ENCODE peak calls at places on chromosomes 3 and 15, in eight cellular contexts. One of them, this sample, is unnamed.
A peak's percentile ranks its signal among the peaks of the same experiment; 100 is the strongest.

GRCh38 chr3:176579741-176580185 is 617.5 kb downstream of the TBL1XR1 start:
- DNase-seq in left lung: no peak
- DNase-seq in IMR-90: peak; percentile 10
- DNase-seq in upper lobe of left lung: no peak
- DNase-seq in uterus: no peak
- DNase-seq in right lobe of liver: no peak
- DNase-seq in heart right ventricle: no peak
- DNase-seq in tibial nerve: no peak
- DNase-seq in this sample: no peak

GRCh38 chr3:189038773-189039720 is 132.7 kb upstream of the TPRG1 start:
- DNase-seq in left lung: no peak
- DNase-seq in IMR-90: no peak
- DNase-seq in upper lobe of left lung: no peak
- DNase-seq in uterus: no peak
- DNase-seq in right lobe of liver: no peak
- DNase-seq in heart right ventricle: no peak
- DNase-seq in tibial nerve: no peak
- DNase-seq in this sample: no peak

GRCh38 chr15:31332020-31332680 is 5.5 kb downstream of the KLF13 start:
- DNase-seq in left lung: no peak
- DNase-seq in IMR-90: no peak
- DNase-seq in upper lobe of left lung: no peak
- DNase-seq in uterus: no peak
- DNase-seq in right lobe of liver: no peak
- DNase-seq in heart right ventricle: no peak
- DNase-seq in tibial nerve: no peak
- DNase-seq in this sample: no peak

GRCh38 chr15:72813345-72814004 is 29.9 kb upstream of the ADPGK start:
- DNase-seq in left lung: peak; percentile 42
- DNase-seq in IMR-90: no peak
- DNase-seq in upper lobe of left lung: no peak
- DNase-seq in uterus: no peak
- DNase-seq in right lobe of liver: no peak
- DNase-seq in heart right ventricle: no peak
- DNase-seq in tibial nerve: no peak
- DNase-seq in this sample: no peak

GRCh38 chr3:108486910-108487309 is 23.5 kb downstream of the MYH15 start:
- DNase-seq in left lung: no peak
- DNase-seq in IMR-90: peak; percentile 71
- DNase-seq in upper lobe of left lung: no peak
- DNase-seq in uterus: no peak
- DNase-seq in right lobe of liver: no peak
- DNase-seq in heart right ventricle: peak; percentile 32
- DNase-seq in tibial nerve: no peak
- DNase-seq in this sample: no peak

GRCh38 chr15:74197176-74197965 is 5.2 kb downstream of the STRA6 start:
- DNase-seq in left lung: peak; percentile 71
- DNase-seq in IMR-90: no peak
- DNase-seq in upper lobe of left lung: no peak
- DNase-seq in uterus: no peak
- DNase-seq in right lobe of liver: no peak
- DNase-seq in heart right ventricle: no peak
- DNase-seq in tibial nerve: no peak
- DNase-seq in this sample: no peak

GRCh38 chr3:10697918-10698317 is 118.1 kb upstream of the SLC6A11 start:
- DNase-seq in left lung: no peak
- DNase-seq in IMR-90: no peak
- DNase-seq in upper lobe of left lung: no peak
- DNase-seq in uterus: no peak
- DNase-seq in right lobe of liver: no peak
- DNase-seq in heart right ventricle: no peak
- DNase-seq in tibial nerve: no peak
- DNase-seq in this sample: no peak

GRCh38 chr15:91196768-91197167 is 96.7 kb downstream of the SV2B start:
- DNase-seq in left lung: no peak
- DNase-seq in IMR-90: no peak
- DNase-seq in upper lobe of left lung: no peak
- DNase-seq in uterus: no peak
- DNase-seq in right lobe of liver: no peak
- DNase-seq in heart right ventricle: no peak
- DNase-seq in tibial nerve: no peak
- DNase-seq in this sample: no peak

GRCh38 chr3:35832140-35832571 is 192.8 kb downstream of the ARPP21 start:
- DNase-seq in left lung: no peak
- DNase-seq in IMR-90: no peak
- DNase-seq in upper lobe of left lung: no peak
- DNase-seq in uterus: no peak
- DNase-seq in right lobe of liver: no peak
- DNase-seq in heart right ventricle: no peak
- DNase-seq in tibial nerve: no peak
- DNase-seq in this sample: no peak

GRCh38 chr15:68252925-68253534 is 23.5 kb upstream of the CLN6 start:
- DNase-seq in left lung: no peak
- DNase-seq in IMR-90: peak; percentile 85
- DNase-seq in upper lobe of left lung: peak; percentile 30
- DNase-seq in uterus: peak; percentile 62
- DNase-seq in right lobe of liver: no peak
- DNase-seq in heart right ventricle: peak; percentile 48
- DNase-seq in tibial nerve: peak; percentile 81
- DNase-seq in this sample: no peak

GRCh38 chr3:26963356-26963742 is 340.8 kb downstream of the LRRC3B start:
- DNase-seq in left lung: no peak
- DNase-seq in IMR-90: no peak
- DNase-seq in upper lobe of left lung: no peak
- DNase-seq in uterus: no peak
- DNase-seq in right lobe of liver: no peak
- DNase-seq in heart right ventricle: no peak
- DNase-seq in tibial nerve: no peak
- DNase-seq in this sample: no peak

GRCh38 chr3:149332227-149332765 is 1.1 kb downstream of the TM4SF18 start:
- DNase-seq in left lung: no peak
- DNase-seq in IMR-90: peak; percentile 53
- DNase-seq in upper lobe of left lung: no peak
- DNase-seq in uterus: no peak
- DNase-seq in right lobe of liver: no peak
- DNase-seq in heart right ventricle: no peak
- DNase-seq in tibial nerve: no peak
- DNase-seq in this sample: no peak

GRCh38 chr15:90953947-90954711 is 555 bp upstream of the RCCD1 start:
- DNase-seq in left lung: no peak
- DNase-seq in IMR-90: no peak
- DNase-seq in upper lobe of left lung: no peak
- DNase-seq in uterus: no peak
- DNase-seq in right lobe of liver: no peak
- DNase-seq in heart right ventricle: no peak
- DNase-seq in tibial nerve: no peak
- DNase-seq in this sample: no peak

GRCh38 chr3:69391554-69391953 is 5.7 kb upstream of the FRMD4B start:
- DNase-seq in left lung: no peak
- DNase-seq in IMR-90: no peak
- DNase-seq in upper lobe of left lung: no peak
- DNase-seq in uterus: no peak
- DNase-seq in right lobe of liver: no peak
- DNase-seq in heart right ventricle: no peak
- DNase-seq in tibial nerve: no peak
- DNase-seq in this sample: no peak

GRCh38 chr3:100097919-100098896 is 16.1 kb downstream of the FILIP1L start:
- DNase-seq in left lung: no peak
- DNase-seq in IMR-90: no peak
- DNase-seq in upper lobe of left lung: peak; percentile 36
- DNase-seq in uterus: no peak
- DNase-seq in right lobe of liver: no peak
- DNase-seq in heart right ventricle: peak; percentile 34
- DNase-seq in tibial nerve: no peak
- DNase-seq in this sample: no peak

GRCh38 chr3:110521019-110521418 is 550.6 kb upstream of the NECTIN3 start:
- DNase-seq in left lung: no peak
- DNase-seq in IMR-90: peak; percentile 98
- DNase-seq in upper lobe of left lung: no peak
- DNase-seq in uterus: no peak
- DNase-seq in right lobe of liver: no peak
- DNase-seq in heart right ventricle: no peak
- DNase-seq in tibial nerve: no peak
- DNase-seq in this sample: peak; percentile 63

DNA sequence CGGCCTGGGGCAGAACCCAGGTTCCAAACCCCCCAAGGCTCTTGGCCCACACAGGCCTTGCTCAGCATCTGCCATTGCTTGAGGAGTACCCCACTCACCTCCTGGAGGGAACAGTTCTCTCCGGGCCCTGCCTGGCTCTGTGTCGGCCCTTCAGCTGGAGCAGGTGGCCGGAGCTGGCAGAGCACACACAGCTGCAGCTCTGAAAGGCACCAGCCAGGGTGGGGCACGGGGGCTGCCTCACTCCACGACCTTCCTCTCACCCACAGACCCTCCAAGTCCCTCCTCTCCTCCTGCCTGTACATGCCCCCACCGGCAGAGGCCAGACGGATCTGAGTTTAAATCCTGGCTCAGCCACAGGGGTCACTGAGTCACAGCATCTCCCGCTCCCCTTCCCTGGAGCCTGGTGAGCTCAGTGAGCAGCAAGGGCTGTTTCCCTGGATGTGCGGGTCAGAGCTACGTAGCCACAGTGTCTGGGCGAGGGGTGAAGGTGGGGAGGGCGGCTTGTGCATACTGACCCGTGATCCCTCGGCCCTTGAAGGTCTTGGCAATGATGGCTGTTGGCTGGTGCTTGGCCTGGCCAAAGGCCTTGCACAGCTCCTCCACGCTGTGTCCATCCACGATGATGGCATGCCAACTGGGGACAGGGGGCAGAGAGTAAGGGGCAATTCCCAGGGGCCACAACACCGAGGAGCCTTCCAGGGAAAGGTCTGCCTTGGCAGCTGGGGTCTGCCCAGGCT is 23.0 kb downstream of the TKT start:
- DNase-seq in left lung: peak; percentile 58
- DNase-seq in IMR-90: no peak
- DNase-seq in upper lobe of left lung: no peak
- DNase-seq in uterus: no peak
- DNase-seq in right lobe of liver: no peak
- DNase-seq in heart right ventricle: no peak
- DNase-seq in tibial nerve: no peak
- DNase-seq in this sample: no peak
- H3K36me3 ChIP-seq in left lung: peaks cover 100% of the 10 kb centered on the region
- H3K36me3 ChIP-seq in IMR-90: peaks cover 88% of the 10 kb centered on the region
- H3K36me3 ChIP-seq in upper lobe of left lung: peaks cover 91% of the 10 kb centered on the region
- H3K36me3 ChIP-seq in uterus: no peaks in the 10 kb centered on the region
- H3K36me3 ChIP-seq in right lobe of liver: peaks cover 13% of the 10 kb centered on the region
- H3K36me3 ChIP-seq in heart right ventricle: peaks cover 98% of the 10 kb centered on the region
- H3K36me3 ChIP-seq in tibial nerve: peaks cover 37% of the 10 kb centered on the region
- H3K36me3 ChIP-seq in this sample: peaks cover 96% of the 10 kb centered on the region

GRCh38 chr15:20341901-20342605 is 199.5 kb downstream of the GOLGA6L6 start:
- DNase-seq in left lung: peak; percentile 100
- DNase-seq in IMR-90: no peak
- DNase-seq in upper lobe of left lung: peak; percentile 95
- DNase-seq in uterus: peak; percentile 61
- DNase-seq in right lobe of liver: peak; percentile 77
- DNase-seq in heart right ventricle: peak; percentile 73
- DNase-seq in tibial nerve: no peak
- DNase-seq in this sample: peak; percentile 86
- H3K9me3 ChIP-seq in left lung: no peaks in the 10 kb centered on the region
- H3K9me3 ChIP-seq in IMR-90: peaks cover 68% of the 10 kb centered on the region
- H3K9me3 ChIP-seq in upper lobe of left lung: peaks cover 26% of the 10 kb centered on the region
- H3K9me3 ChIP-seq in uterus: no peaks in the 10 kb centered on the region
- H3K9me3 ChIP-seq in right lobe of liver: no peaks in the 10 kb centered on the region
- H3K9me3 ChIP-seq in heart right ventricle: no peaks in the 10 kb centered on the region
- H3K9me3 ChIP-seq in tibial nerve: no peaks in the 10 kb centered on the region
- H3K9me3 ChIP-seq in this sample: peaks cover 13% of the 10 kb centered on the region

GRCh38 chr3:134372405-134373277 is 1.6 kb downstream of the AMOTL2 start:
- DNase-seq in left lung: no peak
- DNase-seq in IMR-90: peak; percentile 30
- DNase-seq in upper lobe of left lung: no peak
- DNase-seq in uterus: no peak
- DNase-seq in right lobe of liver: no peak
- DNase-seq in heart right ventricle: no peak
- DNase-seq in tibial nerve: no peak
- DNase-seq in this sample: peak; percentile 29
- H3K27ac ChIP-seq in left lung: peak overlapping the region; percentile 98
- H3K27ac ChIP-seq in IMR-90: peak overlapping the region; percentile 99
- H3K27ac ChIP-seq in upper lobe of left lung: peak overlapping the region; percentile 99
- H3K27ac ChIP-seq in uterus: peak overlapping the region; percentile 99
- H3K27ac ChIP-seq in right lobe of liver: peak overlapping the region; percentile 95
- H3K27ac ChIP-seq in heart right ventricle: peak overlapping the region; percentile 100
- H3K27ac ChIP-seq in tibial nerve: peak overlapping the region; percentile 98
- H3K27ac ChIP-seq in this sample: peak overlapping the region; percentile 100

GRCh38 chr3:184872200-184872599 is 60.2 kb downstream of the VPS8 start:
- DNase-seq in left lung: no peak
- DNase-seq in IMR-90: no peak
- DNase-seq in upper lobe of left lung: no peak
- DNase-seq in uterus: no peak
- DNase-seq in right lobe of liver: no peak
- DNase-seq in heart right ventricle: no peak
- DNase-seq in tibial nerve: no peak
- DNase-seq in this sample: no peak

GRCh38 chr3:184864012-184864411 is 52.0 kb downstream of the VPS8 start:
- DNase-seq in left lung: no peak
- DNase-seq in IMR-90: no peak
- DNase-seq in upper lobe of left lung: no peak
- DNase-seq in uterus: no peak
- DNase-seq in right lobe of liver: no peak
- DNase-seq in heart right ventricle: no peak
- DNase-seq in tibial nerve: no peak
- DNase-seq in this sample: no peak

GRCh38 chr3:184873136-184873535 is 61.2 kb downstream of the VPS8 start:
- DNase-seq in left lung: no peak
- DNase-seq in IMR-90: no peak
- DNase-seq in upper lobe of left lung: no peak
- DNase-seq in uterus: no peak
- DNase-seq in right lobe of liver: no peak
- DNase-seq in heart right ventricle: no peak
- DNase-seq in tibial nerve: no peak
- DNase-seq in this sample: no peak

DNA sequence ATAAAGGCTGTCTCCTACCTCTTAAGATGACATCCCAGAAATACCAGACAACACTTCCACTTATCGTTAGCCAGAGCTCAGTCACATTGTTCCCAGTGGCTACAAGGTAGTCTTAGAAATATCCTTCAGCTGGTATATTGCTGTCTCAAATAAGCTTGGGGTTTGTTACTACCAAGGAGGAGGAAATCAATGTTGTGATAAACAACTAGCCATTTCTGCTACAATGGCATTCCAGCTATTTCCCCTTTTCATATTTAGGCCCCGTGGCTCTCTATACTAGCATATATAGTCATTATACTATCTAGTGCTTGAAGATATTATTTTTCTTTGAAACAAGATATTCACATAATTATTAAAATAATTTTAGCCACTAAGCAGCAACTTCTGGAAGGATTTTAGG is 56.5 kb downstream of the VPS8 start:
- DNase-seq in left lung: no peak
- DNase-seq in IMR-90: no peak
- DNase-seq in upper lobe of left lung: no peak
- DNase-seq in uterus: no peak
- DNase-seq in right lobe of liver: no peak
- DNase-seq in heart right ventricle: no peak
- DNase-seq in tibial nerve: no peak
- DNase-seq in this sample: no peak
- H3K36me3 ChIP-seq in left lung: peaks cover 62% of the 10 kb centered on the region
- H3K36me3 ChIP-seq in IMR-90: peaks cover 9% of the 10 kb centered on the region
- H3K36me3 ChIP-seq in upper lobe of left lung: peaks cover 37% of the 10 kb centered on the region
- H3K36me3 ChIP-seq in uterus: no peaks in the 10 kb centered on the region
- H3K36me3 ChIP-seq in right lobe of liver: no peaks in the 10 kb centered on the region
- H3K36me3 ChIP-seq in heart right ventricle: peaks cover 85% of the 10 kb centered on the region
- H3K36me3 ChIP-seq in tibial nerve: peaks cover 6% of the 10 kb centered on the region
- H3K36me3 ChIP-seq in this sample: peaks cover 48% of the 10 kb centered on the region